ENCODE peak calls at places on chromosomes 12 and 14, in eight cellular contexts. U is stimulated activated CD4-positive, alpha-beta T cell treated with anti-CD3 and anti-CD28 coated beads, Interleukin-15, amount 100 ng/mL, for 24 hours; B is RKO; Z is fibroblast of gingiva; N is nephron progenitor cell; O is heart left ventricle; R is epithelial cell of prostate; G is MM.1S. H is an unnamed sample.

GRCh38 chr12:50166776-50167025 is 468 bp downstream of the CERS5 start:
- DNase-seq in G (no peak), O (no peak), B (peak; percentile 51), N (no peak), U (peak; percentile 83), Z (no peak), R (no peak), H (no peak)

GRCh38 chr12:49328816-49329215 is 5.8 kb downstream of the TROAP start:
- DNase-seq in R (no peak), G (no peak), O (no peak), U (no peak), N (no peak), Z (no peak), B (no peak), H (no peak)

GRCh38 chr14:22319526-22320352 is 269.3 kb downstream of the DAD1 start:
- DNase-seq in G (peak; percentile 50), Z (peak; percentile 21), N (peak; percentile 53), B (peak; percentile 65), U (peak; percentile 4), R (no peak), O (peak; percentile 56), H (peak; percentile 12)

GRCh38 chr12:90979936-90980335 is 24.8 kb downstream of the EPYC start:
- DNase-seq in Z (peak; percentile 70), G (no peak), U (no peak), R (no peak), N (no peak), O (no peak), B (no peak), H (no peak)

GRCh38 chr14:87529081-87529480 is 463.9 kb downstream of the GALC start:
- DNase-seq in B (no peak), U (no peak), Z (no peak), N (no peak), R (no peak), G (no peak), O (no peak), H (no peak)

GRCh38 chr12:4114986-4115385 is 158.6 kb upstream of the CCND2 start:
- DNase-seq in B (no peak), G (no peak), Z (no peak), N (no peak), R (no peak), U (peak; percentile 60), O (no peak), H (no peak)

GRCh38 chr14:92740440-92740839 is 8.0 kb downstream of the LGMN start:
- DNase-seq in Z (no peak), B (no peak), R (no peak), N (no peak), O (no peak), G (no peak), U (no peak), H (no peak)

GRCh38 chr12:6536894-6537579 is 2.7 kb downstream of the GAPDH start:
- DNase-seq in N (no peak), R (no peak), U (peak; percentile 43), G (no peak), B (peak; percentile 33), O (no peak), Z (peak; percentile 24), H (no peak)

GRCh38 chr14:35678403-35679028 is 130.6 kb downstream of the RALGAPA1 start:
- DNase-seq in R (no peak), B (no peak), N (no peak), G (no peak), U (no peak), Z (no peak), O (no peak), H (no peak)

GRCh38 chr12:107903377-107904061 is 129.0 kb downstream of the ASCL4 start:
- DNase-seq in U (peak; percentile 82), R (no peak), O (peak; percentile 68), Z (no peak), B (no peak), N (peak; percentile 82), G (peak; percentile 81), H (peak; percentile 87)

GRCh38 chr12:92582466-92582865 is 120.3 kb upstream of the PLEKHG7 start:
- DNase-seq in G (no peak), U (no peak), Z (peak; percentile 49), O (no peak), R (no peak), B (no peak), N (no peak), H (no peak)

GRCh38 chr12:49021292-49021915 is 2.8 kb upstream of the PRKAG1 start:
- DNase-seq in R (no peak), G (no peak), Z (no peak), N (no peak), U (no peak), B (no peak), O (no peak), H (no peak)

GRCh38 chr14:72565200-72565599 is 328.7 kb downstream of the DPF3 start:
- DNase-seq in O (peak; percentile 79), U (no peak), R (no peak), N (no peak), Z (peak; percentile 33), G (no peak), B (no peak), H (no peak)

GRCh38 chr14:59595071-59595470 is 18.5 kb upstream of the CCDC175 start:
- DNase-seq in R (no peak), U (no peak), O (no peak), G (no peak), B (no peak), Z (no peak), N (no peak), H (peak; percentile 2)

H was measured in NCI-H1105.